ENCODE peak calls at places on chromosomes 13 and 19, in four cellular contexts. One of them, this sample, is unnamed.
A peak's percentile ranks its signal among the peaks of the same experiment; 100 is the strongest.

GRCh38 chr19:10289836-10290438 is at the start of gene ICAM5:
- DNase-seq in esophagus squamous epithelium: no peak
- DNase-seq in fibroblast of the aortic adventitia: no peak
- DNase-seq in HAP-1: no peak
- DNase-seq in this sample: no peak

GRCh38 chr19:575527-576506 is 3.4 kb downstream of the BSG start:
- DNase-seq in HAP-1: peak; percentile 45
- DNase-seq in fibroblast of the aortic adventitia: peak; percentile 43
- DNase-seq in esophagus squamous epithelium: no peak
- DNase-seq in this sample: peak; percentile 43

GRCh38 chr13:27662738-27663470 is 41.2 kb downstream of the POLR1D start:
- DNase-seq in esophagus squamous epithelium: no peak
- DNase-seq in HAP-1: no peak
- DNase-seq in fibroblast of the aortic adventitia: no peak
- DNase-seq in this sample: no peak

GRCh38 chr19:36436531-36436930 is 18.1 kb upstream of the ZFP82 start:
- DNase-seq in esophagus squamous epithelium: no peak
- DNase-seq in HAP-1: no peak
- DNase-seq in fibroblast of the aortic adventitia: no peak
- DNase-seq in this sample: no peak

GRCh38 chr19:18364826-18365528 is 21.0 kb upstream of the GDF15 start:
- DNase-seq in fibroblast of the aortic adventitia: peak; percentile 100
- DNase-seq in HAP-1: peak; percentile 90
- DNase-seq in esophagus squamous epithelium: no peak
- DNase-seq in this sample: peak; percentile 99

GRCh38 chr13:24267283-24267682 is 42.1 kb upstream of the C1QTNF9 start:
- DNase-seq in esophagus squamous epithelium: no peak
- DNase-seq in fibroblast of the aortic adventitia: peak; percentile 65
- DNase-seq in HAP-1: no peak
- DNase-seq in this sample: peak; percentile 13

GRCh38 chr19:4403005-4403761 is 743 bp downstream of the CHAF1A start:
- DNase-seq in fibroblast of the aortic adventitia: no peak
- DNase-seq in HAP-1: peak; percentile 32
- DNase-seq in esophagus squamous epithelium: no peak
- DNase-seq in this sample: no peak

GRCh38 chr13:98571955-98572662 is 4.8 kb downstream of the STK24 start:
- DNase-seq in fibroblast of the aortic adventitia: peak; percentile 63
- DNase-seq in HAP-1: no peak
- DNase-seq in esophagus squamous epithelium: no peak
- DNase-seq in this sample: peak; percentile 78

GRCh38 chr19:55704494-55705245 is 29.6 kb downstream of the EPN1 start:
- DNase-seq in esophagus squamous epithelium: no peak
- DNase-seq in fibroblast of the aortic adventitia: no peak
- DNase-seq in HAP-1: no peak
- DNase-seq in this sample: no peak

GRCh38 chr13:102650444-102650843 is 44.4 kb downstream of the METTL21C start:
- DNase-seq in esophagus squamous epithelium: no peak
- DNase-seq in fibroblast of the aortic adventitia: no peak
- DNase-seq in HAP-1: no peak
- DNase-seq in this sample: no peak

GRCh38 chr13:113876341-113877148 is 12.7 kb upstream of the GAS6 start:
- DNase-seq in HAP-1: no peak
- DNase-seq in fibroblast of the aortic adventitia: no peak
- DNase-seq in esophagus squamous epithelium: no peak
- DNase-seq in this sample: no peak

GRCh38 chr13:114286808-114287207 is 5.4 kb downstream of the UPF3A start:
- DNase-seq in HAP-1: no peak
- DNase-seq in fibroblast of the aortic adventitia: no peak
- DNase-seq in esophagus squamous epithelium: no peak
- DNase-seq in this sample: peak; percentile 62

GRCh38 chr13:38042771-38043170 is 173.2 kb upstream of the TRPC4 start:
- DNase-seq in fibroblast of the aortic adventitia: peak; percentile 5
- DNase-seq in esophagus squamous epithelium: no peak
- DNase-seq in HAP-1: no peak
- DNase-seq in this sample: peak; percentile 15

GRCh38 chr19:38515906-38516305 is 82.4 kb downstream of the RYR1 start:
- DNase-seq in fibroblast of the aortic adventitia: no peak
- DNase-seq in esophagus squamous epithelium: no peak
- DNase-seq in HAP-1: no peak
- DNase-seq in this sample: no peak

GRCh38 chr19:44628793-44629192 is 14.9 kb upstream of the PVR start:
- DNase-seq in HAP-1: no peak
- DNase-seq in fibroblast of the aortic adventitia: no peak
- DNase-seq in esophagus squamous epithelium: no peak
- DNase-seq in this sample: no peak

GRCh38 chr19:55097864-55098715 is 19.3 kb downstream of the PPP1R12C start:
- DNase-seq in fibroblast of the aortic adventitia: no peak
- DNase-seq in esophagus squamous epithelium: no peak
- DNase-seq in HAP-1: no peak
- DNase-seq in this sample: no peak

GRCh38 chr19:17965370-17966114 is 1.4 kb upstream of the KCNN1 start:
- DNase-seq in HAP-1: no peak
- DNase-seq in fibroblast of the aortic adventitia: no peak
- DNase-seq in esophagus squamous epithelium: no peak
- DNase-seq in this sample: no peak

GRCh38 chr19:21921691-21922180 is 85.8 kb upstream of the ZNF43 start:
- DNase-seq in HAP-1: no peak
- DNase-seq in esophagus squamous epithelium: no peak
- DNase-seq in fibroblast of the aortic adventitia: no peak
- DNase-seq in this sample: no peak

GRCh38 chr13:43368003-43368402 is 344.6 kb downstream of the DNAJC15 start:
- DNase-seq in esophagus squamous epithelium: no peak
- DNase-seq in fibroblast of the aortic adventitia: peak; percentile 39
- DNase-seq in HAP-1: peak; percentile 23
- DNase-seq in this sample: peak; percentile 52

GRCh38 chr19:36378625-36379509 is at the start of gene ZFP14:
- DNase-seq in HAP-1: peak; percentile 93
- DNase-seq in esophagus squamous epithelium: peak; percentile 60
- DNase-seq in fibroblast of the aortic adventitia: peak; percentile 93
- DNase-seq in this sample: peak; percentile 93

GRCh38 chr19:30570194-30570593 is 198.0 kb downstream of the ZNF536 start:
- DNase-seq in fibroblast of the aortic adventitia: no peak
- DNase-seq in esophagus squamous epithelium: no peak
- DNase-seq in HAP-1: no peak
- DNase-seq in this sample: no peak

GRCh38 chr19:39111593-39112199 is 13.9 kb upstream of the PAK4 start:
- DNase-seq in fibroblast of the aortic adventitia: no peak
- DNase-seq in HAP-1: no peak
- DNase-seq in esophagus squamous epithelium: no peak
- DNase-seq in this sample: no peak

GRCh38 chr19:33245948-33246728 is 20.5 kb upstream of the SLC7A10 start:
- DNase-seq in HAP-1: peak; percentile 36
- DNase-seq in esophagus squamous epithelium: no peak
- DNase-seq in fibroblast of the aortic adventitia: peak; percentile 43
- DNase-seq in this sample: no peak

GRCh38 chr13:79874396-79875360 is 393.7 kb downstream of the NDFIP2 start:
- DNase-seq in fibroblast of the aortic adventitia: no peak
- DNase-seq in HAP-1: no peak
- DNase-seq in esophagus squamous epithelium: no peak
- DNase-seq in this sample: no peak

GRCh38 chr13:106133025-106133424 is 402.4 kb downstream of the EFNB2 start:
- DNase-seq in fibroblast of the aortic adventitia: peak; percentile 51
- DNase-seq in HAP-1: no peak
- DNase-seq in esophagus squamous epithelium: no peak
- DNase-seq in this sample: peak; percentile 82

GRCh38 chr19:46365561-46365960 is 18.7 kb downstream of the PPP5C start:
- DNase-seq in fibroblast of the aortic adventitia: no peak
- DNase-seq in HAP-1: no peak
- DNase-seq in esophagus squamous epithelium: no peak
- DNase-seq in this sample: peak; percentile 57

GRCh38 chr19:49921871-49922755 is 6.9 kb upstream of the ATF5 start:
- DNase-seq in HAP-1: no peak
- DNase-seq in esophagus squamous epithelium: no peak
- DNase-seq in fibroblast of the aortic adventitia: peak; percentile 69
- DNase-seq in this sample: peak; percentile 58

GRCh38 chr13:35838356-35838755 is 292.8 kb downstream of the DCLK1 start:
- DNase-seq in HAP-1: no peak
- DNase-seq in fibroblast of the aortic adventitia: peak; percentile 95
- DNase-seq in esophagus squamous epithelium: no peak
- DNase-seq in this sample: peak; percentile 87

GRCh38 chr13:100209857-100210580 is 121.1 kb downstream of the PCCA start:
- DNase-seq in fibroblast of the aortic adventitia: peak; percentile 84
- DNase-seq in esophagus squamous epithelium: no peak
- DNase-seq in HAP-1: no peak
- DNase-seq in this sample: peak; percentile 75

GRCh38 chr19:55340784-55341147 is 1.1 kb downstream of the KMT5C start:
- DNase-seq in fibroblast of the aortic adventitia: no peak
- DNase-seq in HAP-1: peak; percentile 70
- DNase-seq in esophagus squamous epithelium: no peak
- DNase-seq in this sample: no peak

GRCh38 chr19:27618006-27618405 is 1594.9 kb downstream of the UQCRFS1 start:
- DNase-seq in HAP-1: no peak
- DNase-seq in esophagus squamous epithelium: no peak
- DNase-seq in fibroblast of the aortic adventitia: no peak
- DNase-seq in this sample: no peak

DNA sequence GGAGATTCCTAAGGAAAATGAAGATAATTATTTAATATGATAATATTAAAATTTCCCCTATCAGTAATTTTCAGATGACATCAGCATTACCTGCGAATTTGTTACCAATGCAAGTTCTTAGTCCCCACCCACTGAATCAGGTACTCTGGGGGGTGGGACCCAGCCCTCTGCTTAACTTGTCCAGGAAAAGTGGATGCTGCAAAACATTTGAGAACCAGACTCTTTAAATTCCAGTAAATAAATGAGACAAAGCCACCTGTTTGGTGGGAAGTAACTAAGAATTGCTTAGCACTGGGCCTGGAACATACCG is 495 bp upstream of the ZNF599 start:
- DNase-seq in HAP-1: no peak
- DNase-seq in esophagus squamous epithelium: no peak
- DNase-seq in fibroblast of the aortic adventitia: no peak
- DNase-seq in this sample: no peak
- H3K4me3 ChIP-seq in HAP-1: peak overlapping the region; percentile 54
- H3K4me3 ChIP-seq in esophagus squamous epithelium: peak overlapping the region; percentile 88
- H3K4me3 ChIP-seq in fibroblast of the aortic adventitia: peak overlapping the region; percentile 94
- H3K4me3 ChIP-seq in this sample: peak overlapping the region; percentile 87

DNA sequence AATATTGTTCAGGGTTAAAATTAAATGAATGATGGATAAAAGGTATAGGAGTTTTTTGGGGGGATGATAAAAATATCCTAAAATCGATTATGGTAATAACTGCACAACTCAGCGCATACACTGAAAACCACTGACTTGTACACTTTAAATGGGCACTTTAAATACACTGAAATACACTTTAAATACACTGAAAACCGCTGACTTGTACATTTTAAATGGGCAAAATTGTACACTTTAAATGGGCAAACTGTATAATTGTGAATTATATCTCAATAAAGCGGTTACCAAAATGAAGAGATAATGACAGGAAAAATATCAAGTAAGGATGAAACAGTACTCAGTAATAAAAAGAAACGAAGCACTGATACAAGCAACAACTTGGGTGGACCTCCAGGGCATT is 1.5 kb downstream of the LIG1 start:
- DNase-seq in fibroblast of the aortic adventitia: no peak
- DNase-seq in HAP-1: no peak
- DNase-seq in esophagus squamous epithelium: no peak
- DNase-seq in this sample: no peak
- H3K4me3 ChIP-seq in fibroblast of the aortic adventitia: no peak overlapping the region
- H3K4me3 ChIP-seq in HAP-1: no peak overlapping the region
- H3K4me3 ChIP-seq in esophagus squamous epithelium: no peak overlapping the region
- H3K4me3 ChIP-seq in this sample: no peak overlapping the region

DNA sequence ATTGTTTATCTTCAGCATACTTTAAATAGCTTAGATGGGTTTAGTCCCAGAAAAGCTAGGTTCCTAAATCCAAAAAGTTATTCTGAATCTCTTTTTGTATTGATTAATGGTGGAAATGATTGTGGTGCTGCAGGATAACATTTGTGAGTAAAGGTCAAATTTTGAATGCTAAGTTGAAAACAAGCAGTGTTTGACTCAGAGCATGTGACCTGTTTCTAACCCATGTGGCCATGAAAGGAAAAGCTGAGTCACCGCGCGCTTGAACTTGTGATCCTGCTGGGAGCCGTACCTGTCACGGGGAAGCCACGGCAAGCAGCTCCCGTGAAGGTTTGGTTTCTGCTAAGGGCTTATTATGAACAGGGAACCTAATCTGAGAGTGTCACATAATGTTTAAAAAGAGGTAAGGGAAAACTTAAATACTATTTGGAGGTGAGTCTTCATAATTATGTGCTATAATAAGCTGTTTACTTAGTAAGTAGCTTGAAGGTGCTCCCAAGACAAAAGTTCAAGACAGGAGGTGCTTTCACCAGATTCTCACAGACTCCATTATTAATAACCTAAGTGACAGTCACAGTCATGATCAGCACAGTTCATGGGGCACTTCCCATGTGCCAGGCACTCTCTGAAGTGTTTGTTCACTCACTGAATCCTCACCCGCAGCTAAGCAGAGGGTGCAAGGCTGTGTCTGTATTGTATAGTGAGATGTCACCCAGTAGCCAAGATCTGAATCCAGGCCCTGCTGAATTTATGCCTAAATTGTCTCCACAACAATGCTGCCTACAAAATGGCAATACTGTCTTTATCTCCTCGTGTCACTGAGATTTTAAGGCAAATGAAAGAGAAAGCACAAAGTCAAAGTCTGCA is 286.5 kb downstream of the MYO16 start:
- DNase-seq in HAP-1: peak; percentile 33
- DNase-seq in esophagus squamous epithelium: peak; percentile 15
- DNase-seq in fibroblast of the aortic adventitia: peak; percentile 96
- DNase-seq in this sample: peak; percentile 94
- H3K4me3 ChIP-seq in HAP-1: no peak overlapping the region
- H3K4me3 ChIP-seq in esophagus squamous epithelium: peak overlapping the region; percentile 18
- H3K4me3 ChIP-seq in fibroblast of the aortic adventitia: peak overlapping the region; percentile 42
- H3K4me3 ChIP-seq in this sample: no peak overlapping the region

GRCh38 chr13:112705286-112705685 is 15.4 kb downstream of the ATP11A start:
- DNase-seq in fibroblast of the aortic adventitia: no peak
- DNase-seq in HAP-1: no peak
- DNase-seq in esophagus squamous epithelium: no peak
- DNase-seq in this sample: no peak
- H3K4me3 ChIP-seq in fibroblast of the aortic adventitia: no peak overlapping the region
- H3K4me3 ChIP-seq in HAP-1: no peak overlapping the region
- H3K4me3 ChIP-seq in esophagus squamous epithelium: no peak overlapping the region
- H3K4me3 ChIP-seq in this sample: no peak overlapping the region

DNA sequence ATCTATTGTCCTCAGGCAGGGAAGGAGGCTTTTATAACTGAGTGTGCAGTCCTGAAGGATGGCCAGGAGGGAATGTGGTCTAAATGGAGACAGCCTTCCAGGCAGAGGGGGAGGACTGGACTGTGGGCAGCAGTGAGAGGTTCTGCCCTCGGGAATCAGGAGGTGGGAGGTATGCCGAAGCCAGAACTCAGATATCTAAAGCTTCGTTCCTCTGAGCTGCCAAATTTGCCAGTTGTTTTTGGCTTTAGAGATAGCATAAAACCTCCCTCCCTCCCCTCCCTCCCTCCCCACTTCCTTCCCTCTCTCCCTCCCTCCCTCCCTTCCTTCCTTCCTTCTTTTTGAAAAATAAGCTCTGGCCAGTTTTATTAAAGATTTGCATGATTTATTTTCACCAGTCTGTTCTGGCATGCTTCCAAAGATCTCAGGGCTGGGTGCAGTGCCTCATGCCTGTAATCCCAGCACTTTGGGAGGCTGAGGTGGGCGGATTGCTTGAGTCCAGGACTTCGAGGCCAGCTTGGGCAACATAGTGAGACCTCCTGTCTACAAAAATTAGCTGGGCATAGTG is 2.4 kb downstream of the MEDAG start:
- DNase-seq in HAP-1: no peak
- DNase-seq in fibroblast of the aortic adventitia: peak; percentile 96
- DNase-seq in esophagus squamous epithelium: no peak
- DNase-seq in this sample: no peak
- H3K4me3 ChIP-seq in HAP-1: no peak overlapping the region
- H3K4me3 ChIP-seq in fibroblast of the aortic adventitia: peak overlapping the region; percentile 90
- H3K4me3 ChIP-seq in esophagus squamous epithelium: peak overlapping the region; percentile 34
- H3K4me3 ChIP-seq in this sample: no peak overlapping the region